ENCODE peak calls at places on chromosomes 3 and 15, in seven cellular contexts. One of them, this sample, is unnamed.

GRCh38 chr15:20642054-20642767 is 100.6 kb upstream of the GOLGA6L6 start:
- DNase-seq in HepG2: peak; percentile 29
- DNase-seq in brain microvascular endothelial cell: no peak
- DNase-seq in thyroid gland: no peak
- DNase-seq in body of pancreas: no peak
- DNase-seq in astrocyte of the spinal cord: no peak
- DNase-seq in tibial nerve: no peak
- DNase-seq in this sample: no peak

GRCh38 chr3:139970526-139970925 is 35.5 kb downstream of the CLSTN2 start:
- DNase-seq in HepG2: no peak
- DNase-seq in brain microvascular endothelial cell: no peak
- DNase-seq in thyroid gland: no peak
- DNase-seq in body of pancreas: no peak
- DNase-seq in astrocyte of the spinal cord: no peak
- DNase-seq in tibial nerve: no peak
- DNase-seq in this sample: no peak

GRCh38 chr3:164779816-164780215 is 298.5 kb downstream of the SI start:
- DNase-seq in HepG2: no peak
- DNase-seq in brain microvascular endothelial cell: no peak
- DNase-seq in thyroid gland: no peak
- DNase-seq in body of pancreas: no peak
- DNase-seq in astrocyte of the spinal cord: no peak
- DNase-seq in tibial nerve: no peak
- DNase-seq in this sample: no peak

GRCh38 chr15:51879555-51879954 is 50.1 kb downstream of the TMOD3 start:
- DNase-seq in HepG2: no peak
- DNase-seq in brain microvascular endothelial cell: peak; percentile 11
- DNase-seq in thyroid gland: no peak
- DNase-seq in body of pancreas: no peak
- DNase-seq in astrocyte of the spinal cord: peak; percentile 73
- DNase-seq in tibial nerve: no peak
- DNase-seq in this sample: no peak

GRCh38 chr15:66912001-66912400 is 153.4 kb upstream of the SMAD3 start:
- DNase-seq in HepG2: no peak
- DNase-seq in brain microvascular endothelial cell: no peak
- DNase-seq in thyroid gland: no peak
- DNase-seq in body of pancreas: peak; percentile 30
- DNase-seq in astrocyte of the spinal cord: no peak
- DNase-seq in tibial nerve: no peak
- DNase-seq in this sample: peak; percentile 41

GRCh38 chr3:169695051-169695450 is 31.5 kb upstream of the MECOM start:
- DNase-seq in HepG2: no peak
- DNase-seq in brain microvascular endothelial cell: peak; percentile 17
- DNase-seq in thyroid gland: no peak
- DNase-seq in body of pancreas: no peak
- DNase-seq in astrocyte of the spinal cord: no peak
- DNase-seq in tibial nerve: no peak
- DNase-seq in this sample: no peak

GRCh38 chr3:153052096-153052460 is 109.9 kb upstream of the RAP2B start:
- DNase-seq in HepG2: peak; percentile 6
- DNase-seq in brain microvascular endothelial cell: peak; percentile 95
- DNase-seq in thyroid gland: no peak
- DNase-seq in body of pancreas: peak; percentile 9
- DNase-seq in astrocyte of the spinal cord: peak; percentile 94
- DNase-seq in tibial nerve: no peak
- DNase-seq in this sample: no peak

GRCh38 chr15:48695088-48695834 is 49.8 kb upstream of the FBN1 start:
- DNase-seq in HepG2: no peak
- DNase-seq in brain microvascular endothelial cell: peak; percentile 87
- DNase-seq in thyroid gland: no peak
- DNase-seq in body of pancreas: no peak
- DNase-seq in astrocyte of the spinal cord: peak; percentile 96
- DNase-seq in tibial nerve: no peak
- DNase-seq in this sample: no peak

GRCh38 chr3:180277036-180277435 is 240.3 kb upstream of the PEX5L start:
- DNase-seq in HepG2: peak; percentile 4
- DNase-seq in brain microvascular endothelial cell: no peak
- DNase-seq in thyroid gland: no peak
- DNase-seq in body of pancreas: no peak
- DNase-seq in astrocyte of the spinal cord: peak; percentile 20
- DNase-seq in tibial nerve: no peak
- DNase-seq in this sample: no peak

GRCh38 chr3:165919284-165919683 is 82.1 kb upstream of the BCHE start:
- DNase-seq in HepG2: no peak
- DNase-seq in brain microvascular endothelial cell: no peak
- DNase-seq in thyroid gland: no peak
- DNase-seq in body of pancreas: no peak
- DNase-seq in astrocyte of the spinal cord: no peak
- DNase-seq in tibial nerve: no peak
- DNase-seq in this sample: no peak

DNA sequence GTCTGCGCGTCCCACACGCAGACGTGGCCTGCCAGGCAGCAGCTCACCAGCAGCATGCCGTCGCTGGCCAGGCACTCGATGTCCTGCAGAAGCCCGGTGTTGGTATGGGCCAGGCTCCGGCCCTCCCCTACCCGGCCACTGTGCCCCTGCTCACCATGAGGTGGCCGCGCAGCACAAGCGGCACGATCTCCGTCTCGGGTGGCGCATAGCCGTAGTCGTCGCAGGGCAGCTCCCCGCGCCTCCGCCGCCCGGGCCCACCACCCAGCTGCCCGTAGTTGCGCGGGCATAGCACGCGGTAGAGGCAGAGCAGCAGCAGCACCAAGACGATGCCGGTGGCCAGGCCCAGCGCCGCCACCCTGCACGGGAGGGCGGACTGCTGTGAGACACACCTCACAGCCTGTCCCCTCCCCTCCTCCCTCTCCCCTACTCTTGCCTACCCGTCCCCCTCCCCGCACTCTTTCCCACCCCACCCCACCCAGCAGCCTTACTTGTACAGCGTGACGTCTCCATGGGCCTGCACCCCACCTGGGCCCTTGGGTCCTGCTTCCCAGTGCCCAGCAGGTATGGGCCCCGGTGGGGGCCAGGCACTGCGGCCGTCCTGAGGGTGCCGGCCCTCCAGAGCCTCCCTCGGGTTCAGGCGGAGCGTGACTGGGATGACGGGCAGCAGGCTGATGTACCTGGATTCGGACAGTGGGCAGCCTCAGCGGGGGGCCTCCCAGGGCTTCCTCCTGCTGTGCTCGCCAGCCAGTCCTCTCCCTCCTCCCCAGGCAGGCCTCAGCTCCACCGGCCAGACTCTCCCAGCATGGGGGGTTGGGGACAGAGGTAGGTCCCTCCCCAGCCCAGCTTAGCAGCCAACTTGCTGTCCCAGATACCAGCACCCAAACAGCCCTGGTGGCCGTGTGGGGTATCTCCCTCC is 37.6 kb downstream of the PTPN23 start:
- DNase-seq in HepG2: no peak
- DNase-seq in brain microvascular endothelial cell: no peak
- DNase-seq in thyroid gland: no peak
- DNase-seq in body of pancreas: no peak
- DNase-seq in astrocyte of the spinal cord: no peak
- DNase-seq in tibial nerve: no peak
- DNase-seq in this sample: no peak
- TF ChIP-seq CTCF in HepG2: no peak
- TF ChIP-seq CTCF in brain microvascular endothelial cell: peak; percentile 27
- TF ChIP-seq CTCF in thyroid gland: no peak
- TF ChIP-seq CTCF in body of pancreas: no peak
- TF ChIP-seq CTCF in astrocyte of the spinal cord: no peak
- TF ChIP-seq CTCF in tibial nerve: no peak
- TF ChIP-seq CTCF in this sample: no peak

DNA sequence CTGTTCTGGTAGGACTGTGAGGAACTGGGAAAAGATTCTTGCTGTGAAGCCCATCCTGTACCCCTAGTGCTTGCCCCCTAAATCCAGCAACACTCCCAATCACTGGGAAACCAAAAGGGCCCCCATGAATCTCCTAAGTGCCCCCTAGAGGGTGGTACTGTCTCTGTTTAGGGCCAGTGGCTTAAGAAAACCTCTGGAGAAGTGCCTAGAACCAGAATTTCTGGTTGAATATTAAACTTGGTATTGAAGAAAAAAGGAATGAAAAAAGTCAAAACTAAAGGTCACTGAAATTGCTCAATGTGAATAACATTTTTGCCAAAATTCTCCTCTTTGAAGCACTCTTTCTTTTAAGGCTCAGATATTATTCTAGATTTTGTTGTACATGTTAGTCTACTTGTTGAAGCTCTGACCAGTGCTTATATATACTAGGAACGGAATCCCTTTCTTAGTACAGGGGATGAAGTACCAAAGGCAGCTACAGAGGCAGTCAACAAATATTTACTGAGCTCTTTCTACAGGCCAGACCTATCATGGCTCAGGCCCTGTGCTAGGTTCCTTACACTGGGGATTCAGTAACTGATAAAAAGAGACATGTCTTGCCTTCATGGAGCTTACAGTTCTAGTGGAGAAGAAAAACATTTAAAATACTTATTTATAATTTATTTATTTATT is 138.8 kb downstream of the MYLK start:
- DNase-seq in HepG2: peak; percentile 44
- DNase-seq in brain microvascular endothelial cell: no peak
- DNase-seq in thyroid gland: no peak
- DNase-seq in body of pancreas: no peak
- DNase-seq in astrocyte of the spinal cord: no peak
- DNase-seq in tibial nerve: no peak
- DNase-seq in this sample: no peak
- TF ChIP-seq CTCF in HepG2: peak; percentile 67
- TF ChIP-seq CTCF in brain microvascular endothelial cell: peak; percentile 71
- TF ChIP-seq CTCF in thyroid gland: no peak
- TF ChIP-seq CTCF in body of pancreas: peak; percentile 13
- TF ChIP-seq CTCF in astrocyte of the spinal cord: peak; percentile 44
- TF ChIP-seq CTCF in tibial nerve: no peak
- TF ChIP-seq CTCF in this sample: no peak

GRCh38 chr3:24963762-24964625 is 464.1 kb upstream of the RARB start:
- DNase-seq in HepG2: peak; percentile 15
- DNase-seq in brain microvascular endothelial cell: peak; percentile 41
- DNase-seq in thyroid gland: no peak
- DNase-seq in body of pancreas: no peak
- DNase-seq in astrocyte of the spinal cord: peak; percentile 58
- DNase-seq in tibial nerve: no peak
- DNase-seq in this sample: no peak
- TF ChIP-seq CTCF in HepG2: peak; percentile 35
- TF ChIP-seq CTCF in brain microvascular endothelial cell: peak; percentile 50
- TF ChIP-seq CTCF in thyroid gland: peak; percentile 18
- TF ChIP-seq CTCF in body of pancreas: peak; percentile 29
- TF ChIP-seq CTCF in astrocyte of the spinal cord: peak; percentile 55
- TF ChIP-seq CTCF in tibial nerve: peak; percentile 52
- TF ChIP-seq CTCF in this sample: no peak

GRCh38 chr3:122758877-122759670 is 34.6 kb downstream of the HSPBAP1 start:
- DNase-seq in HepG2: no peak
- DNase-seq in brain microvascular endothelial cell: no peak
- DNase-seq in thyroid gland: no peak
- DNase-seq in body of pancreas: no peak
- DNase-seq in astrocyte of the spinal cord: no peak
- DNase-seq in tibial nerve: no peak
- DNase-seq in this sample: no peak

GRCh38 chr3:122760457-122761271 is 33.0 kb downstream of the HSPBAP1 start:
- DNase-seq in HepG2: no peak
- DNase-seq in brain microvascular endothelial cell: peak; percentile 14
- DNase-seq in thyroid gland: peak; percentile 64
- DNase-seq in body of pancreas: peak; percentile 57
- DNase-seq in astrocyte of the spinal cord: no peak
- DNase-seq in tibial nerve: no peak
- DNase-seq in this sample: no peak

GRCh38 chr3:122754867-122755835 is 38.5 kb downstream of the HSPBAP1 start:
- DNase-seq in HepG2: peak; percentile 51
- DNase-seq in brain microvascular endothelial cell: peak; percentile 25
- DNase-seq in thyroid gland: no peak
- DNase-seq in body of pancreas: peak; percentile 36
- DNase-seq in astrocyte of the spinal cord: peak; percentile 39
- DNase-seq in tibial nerve: no peak
- DNase-seq in this sample: peak; percentile 56
- TF ChIP-seq CTCF in HepG2: peak; percentile 86
- TF ChIP-seq CTCF in brain microvascular endothelial cell: peak; percentile 84
- TF ChIP-seq CTCF in thyroid gland: peak; percentile 56
- TF ChIP-seq CTCF in body of pancreas: peak; percentile 65
- TF ChIP-seq CTCF in astrocyte of the spinal cord: peak; percentile 81
- TF ChIP-seq CTCF in tibial nerve: peak; percentile 52
- TF ChIP-seq CTCF in this sample: peak; percentile 90

DNA sequence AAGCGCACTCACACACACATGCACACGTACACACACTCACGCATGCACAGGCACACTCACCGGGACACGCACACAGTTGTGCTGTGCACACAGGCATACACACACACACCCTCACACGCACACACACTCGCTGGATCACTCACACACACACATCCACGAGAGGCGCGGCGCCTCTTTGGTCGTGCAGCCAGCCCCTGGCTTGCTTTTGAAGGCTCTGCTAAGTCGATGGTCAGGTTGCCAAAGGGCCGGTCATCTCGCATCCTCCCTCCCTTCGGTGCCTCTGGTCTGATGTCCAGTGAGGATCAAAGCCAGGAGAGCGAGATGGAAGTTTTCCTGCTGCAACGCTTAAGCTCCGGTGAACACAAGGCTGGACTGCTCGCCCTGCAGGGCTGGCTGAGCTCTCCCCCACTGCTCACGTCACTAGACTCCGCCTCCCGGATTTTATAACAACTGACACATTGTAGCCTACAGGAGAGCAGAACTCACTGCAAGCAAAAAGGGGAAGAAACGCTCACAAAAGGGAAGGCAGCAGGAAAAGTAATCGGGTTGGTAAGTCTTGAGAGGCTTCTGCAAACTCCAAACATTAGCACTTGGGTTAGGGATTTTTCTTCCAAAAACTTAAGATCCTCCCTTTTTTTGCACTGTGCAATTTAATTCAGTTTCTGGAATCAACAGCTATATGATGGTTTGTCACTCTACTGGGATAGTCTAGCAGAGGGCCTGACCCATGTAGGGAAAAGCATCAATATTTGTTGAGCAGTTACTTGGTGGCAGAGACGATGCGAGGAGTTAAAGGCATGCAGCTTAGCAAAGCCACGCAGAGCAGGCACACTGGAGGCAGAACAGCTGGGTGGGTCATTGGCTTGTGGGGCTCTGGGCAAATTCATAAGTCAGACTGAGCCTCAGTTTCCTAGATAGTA is at the start of gene SRGAP3:
- DNase-seq in HepG2: peak; percentile 91
- DNase-seq in brain microvascular endothelial cell: peak; percentile 91
- DNase-seq in thyroid gland: peak; percentile 91
- DNase-seq in body of pancreas: peak; percentile 93
- DNase-seq in astrocyte of the spinal cord: peak; percentile 91
- DNase-seq in tibial nerve: peak; percentile 69
- DNase-seq in this sample: peak; percentile 85
- TF ChIP-seq CTCF in HepG2: peak; percentile 39
- TF ChIP-seq CTCF in brain microvascular endothelial cell: peak; percentile 51
- TF ChIP-seq CTCF in thyroid gland: no peak
- TF ChIP-seq CTCF in body of pancreas: no peak
- TF ChIP-seq CTCF in astrocyte of the spinal cord: peak; percentile 30
- TF ChIP-seq CTCF in tibial nerve: peak; percentile 73
- TF ChIP-seq CTCF in this sample: peak; percentile 10

DNA sequence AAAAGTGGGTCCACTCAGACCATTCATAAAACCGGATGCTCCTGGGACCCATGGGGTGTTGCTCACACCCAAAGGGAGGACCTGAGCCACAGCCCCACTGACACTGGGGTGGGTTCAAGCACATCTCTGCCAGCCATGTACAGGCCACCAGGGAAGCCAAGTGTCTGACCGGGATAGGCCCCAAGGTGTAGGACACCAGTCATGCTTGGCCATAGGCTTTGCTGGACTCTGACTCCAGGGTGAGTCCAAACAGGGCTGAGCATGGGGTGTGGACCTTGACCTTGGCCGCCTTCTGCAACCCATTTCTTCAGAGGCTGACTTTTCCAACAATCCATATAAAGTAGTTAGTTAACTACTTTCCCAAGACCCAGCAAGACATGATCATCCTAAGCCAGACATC is 31.4 kb upstream of the DUSP7 start:
- DNase-seq in HepG2: no peak
- DNase-seq in brain microvascular endothelial cell: no peak
- DNase-seq in thyroid gland: no peak
- DNase-seq in body of pancreas: no peak
- DNase-seq in astrocyte of the spinal cord: no peak
- DNase-seq in tibial nerve: no peak
- DNase-seq in this sample: no peak
- TF ChIP-seq CTCF in HepG2: no peak
- TF ChIP-seq CTCF in brain microvascular endothelial cell: no peak
- TF ChIP-seq CTCF in thyroid gland: no peak
- TF ChIP-seq CTCF in body of pancreas: no peak
- TF ChIP-seq CTCF in astrocyte of the spinal cord: no peak
- TF ChIP-seq CTCF in tibial nerve: no peak
- TF ChIP-seq CTCF in this sample: no peak

This sample was measured in CD14-positive monocyte.